ENCODE peak calls at places on chromosomes 1 and 21, in nine cellular contexts. One of them, this sample, is unnamed. For H3K27me3, the result is how much of the 10 kb centered on the place peaks cover.

GRCh38 chr21:16775056-16775455 is 737.8 kb upstream of the CXADR start:
- DNase-seq in transverse colon: no peak
- DNase-seq in GM12878: no peak
- DNase-seq in CD4-positive, alpha-beta T cell: no peak
- DNase-seq in colonic mucosa: no peak
- DNase-seq in ovary: no peak
- DNase-seq in left ventricle myocardium inferior: no peak
- DNase-seq in mesendoderm: peak
- DNase-seq in H1: no peak
- DNase-seq in this sample: no peak

GRCh38 chr21:34205811-34206635 is 132.6 kb downstream of the MRPS6 start:
- DNase-seq in ovary: no peak
- DNase-seq in GM12878: peak
- DNase-seq in colonic mucosa: no peak
- DNase-seq in CD4-positive, alpha-beta T cell: no peak
- DNase-seq in left ventricle myocardium inferior: no peak
- DNase-seq in transverse colon: no peak
- DNase-seq in mesendoderm: no peak
- DNase-seq in H1: no peak
- DNase-seq in this sample: no peak

GRCh38 chr1:6247651-6248050 is 3.7 kb downstream of the HES3 start:
- DNase-seq in H1: no peak
- DNase-seq in GM12878: no peak
- DNase-seq in transverse colon: no peak
- DNase-seq in CD4-positive, alpha-beta T cell: no peak
- DNase-seq in colonic mucosa: no peak
- DNase-seq in left ventricle myocardium inferior: no peak
- DNase-seq in mesendoderm: no peak
- DNase-seq in ovary: no peak
- DNase-seq in this sample: no peak

GRCh38 chr21:15015622-15016471 is 49.0 kb downstream of the NRIP1 start:
- DNase-seq in ovary: no peak
- DNase-seq in left ventricle myocardium inferior: no peak
- DNase-seq in H1: no peak
- DNase-seq in CD4-positive, alpha-beta T cell: no peak
- DNase-seq in transverse colon: no peak
- DNase-seq in GM12878: no peak
- DNase-seq in colonic mucosa: no peak
- DNase-seq in mesendoderm: no peak
- DNase-seq in this sample: no peak

GRCh38 chr1:186330758-186331157 is 44.3 kb downstream of the TPR start:
- DNase-seq in H1: no peak
- DNase-seq in transverse colon: no peak
- DNase-seq in left ventricle myocardium inferior: no peak
- DNase-seq in colonic mucosa: no peak
- DNase-seq in mesendoderm: peak
- DNase-seq in GM12878: no peak
- DNase-seq in CD4-positive, alpha-beta T cell: no peak
- DNase-seq in ovary: no peak
- DNase-seq in this sample: no peak

GRCh38 chr1:162908236-162908635 is 47.3 kb upstream of the CCDC190 start:
- DNase-seq in GM12878: no peak
- DNase-seq in CD4-positive, alpha-beta T cell: no peak
- DNase-seq in H1: no peak
- DNase-seq in ovary: no peak
- DNase-seq in transverse colon: no peak
- DNase-seq in colonic mucosa: no peak
- DNase-seq in mesendoderm: no peak
- DNase-seq in left ventricle myocardium inferior: no peak
- DNase-seq in this sample: no peak

GRCh38 chr1:81598623-81599022 is 202.1 kb upstream of the ADGRL2 start:
- DNase-seq in ovary: no peak
- DNase-seq in H1: no peak
- DNase-seq in GM12878: peak
- DNase-seq in left ventricle myocardium inferior: no peak
- DNase-seq in transverse colon: no peak
- DNase-seq in colonic mucosa: no peak
- DNase-seq in mesendoderm: no peak
- DNase-seq in CD4-positive, alpha-beta T cell: no peak
- DNase-seq in this sample: no peak

GRCh38 chr1:106836708-106837107 is 219.8 kb upstream of the PRMT6 start:
- DNase-seq in H1: no peak
- DNase-seq in colonic mucosa: no peak
- DNase-seq in ovary: no peak
- DNase-seq in mesendoderm: no peak
- DNase-seq in CD4-positive, alpha-beta T cell: no peak
- DNase-seq in left ventricle myocardium inferior: no peak
- DNase-seq in GM12878: no peak
- DNase-seq in transverse colon: no peak
- DNase-seq in this sample: no peak

GRCh38 chr1:23838401-23838866 is 13.2 kb upstream of the HMGCL start:
- DNase-seq in CD4-positive, alpha-beta T cell: peak
- DNase-seq in left ventricle myocardium inferior: peak
- DNase-seq in transverse colon: peak
- DNase-seq in colonic mucosa: peak
- DNase-seq in GM12878: peak
- DNase-seq in mesendoderm: peak
- DNase-seq in H1: no peak
- DNase-seq in ovary: peak
- DNase-seq in this sample: peak

GRCh38 chr21:19640964-19641363 is 1237.4 kb upstream of the TMPRSS15 start:
- DNase-seq in left ventricle myocardium inferior: no peak
- DNase-seq in GM12878: no peak
- DNase-seq in CD4-positive, alpha-beta T cell: no peak
- DNase-seq in ovary: no peak
- DNase-seq in H1: no peak
- DNase-seq in colonic mucosa: no peak
- DNase-seq in mesendoderm: no peak
- DNase-seq in transverse colon: no peak
- DNase-seq in this sample: no peak

GRCh38 chr21:34037446-34037845 is 35.9 kb upstream of the MRPS6 start:
- DNase-seq in colonic mucosa: no peak
- DNase-seq in transverse colon: no peak
- DNase-seq in CD4-positive, alpha-beta T cell: no peak
- DNase-seq in H1: no peak
- DNase-seq in left ventricle myocardium inferior: no peak
- DNase-seq in GM12878: no peak
- DNase-seq in mesendoderm: no peak
- DNase-seq in ovary: no peak
- DNase-seq in this sample: no peak

GRCh38 chr1:169108897-169109560 is 2.5 kb downstream of the ATP1B1 start:
- DNase-seq in GM12878: no peak
- DNase-seq in ovary: no peak
- DNase-seq in mesendoderm: peak
- DNase-seq in CD4-positive, alpha-beta T cell: no peak
- DNase-seq in transverse colon: peak
- DNase-seq in H1: no peak
- DNase-seq in colonic mucosa: peak
- DNase-seq in left ventricle myocardium inferior: peak
- DNase-seq in this sample: peak

DNA sequence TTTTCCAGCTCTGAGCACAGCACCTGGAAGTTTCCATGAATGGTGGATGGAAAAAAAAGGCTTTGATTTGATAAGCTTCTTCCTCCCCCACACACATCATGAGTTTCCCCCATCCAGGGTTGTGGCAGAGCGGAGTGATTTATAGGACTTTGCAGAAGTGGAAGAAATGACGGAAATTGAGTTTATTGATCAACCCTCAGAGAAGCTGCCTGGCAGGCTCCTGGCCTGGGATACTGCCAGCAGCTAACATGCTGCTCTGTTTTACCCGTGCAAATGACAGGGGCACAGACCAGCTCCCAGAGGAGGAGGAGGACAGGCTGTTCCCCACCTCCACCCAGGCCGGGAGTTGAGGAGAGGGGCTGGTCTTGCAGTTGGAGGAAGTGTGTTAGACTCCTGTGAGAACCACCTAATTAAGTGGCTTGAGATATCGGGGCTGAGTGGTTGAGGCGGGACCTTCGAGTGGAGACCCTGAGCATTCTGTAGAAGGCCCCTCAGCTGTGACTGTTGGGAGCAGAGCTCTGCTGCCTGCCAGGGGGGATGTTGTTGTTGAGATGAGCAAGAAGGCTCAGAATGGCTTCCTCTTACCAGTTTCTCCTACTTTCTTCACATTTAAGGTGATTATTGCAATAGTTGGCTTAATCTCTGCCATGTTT is 21.8 kb downstream of the ADORA1 start:
- DNase-seq in CD4-positive, alpha-beta T cell: no peak
- DNase-seq in left ventricle myocardium inferior: no peak
- DNase-seq in H1: no peak
- DNase-seq in transverse colon: no peak
- DNase-seq in GM12878: no peak
- DNase-seq in mesendoderm: peak
- DNase-seq in ovary: no peak
- DNase-seq in colonic mucosa: no peak
- DNase-seq in this sample: no peak
- H3K27ac ChIP-seq in CD4-positive, alpha-beta T cell: no peak
- H3K27ac ChIP-seq in left ventricle myocardium inferior: no peak
- H3K27ac ChIP-seq in H1: no peak
- H3K27ac ChIP-seq in transverse colon: no peak
- H3K27ac ChIP-seq in GM12878: no peak
- H3K27ac ChIP-seq in mesendoderm: peak
- H3K27ac ChIP-seq in ovary: no peak
- H3K27ac ChIP-seq in colonic mucosa: no peak
- H3K27ac ChIP-seq in this sample: no peak

DNA sequence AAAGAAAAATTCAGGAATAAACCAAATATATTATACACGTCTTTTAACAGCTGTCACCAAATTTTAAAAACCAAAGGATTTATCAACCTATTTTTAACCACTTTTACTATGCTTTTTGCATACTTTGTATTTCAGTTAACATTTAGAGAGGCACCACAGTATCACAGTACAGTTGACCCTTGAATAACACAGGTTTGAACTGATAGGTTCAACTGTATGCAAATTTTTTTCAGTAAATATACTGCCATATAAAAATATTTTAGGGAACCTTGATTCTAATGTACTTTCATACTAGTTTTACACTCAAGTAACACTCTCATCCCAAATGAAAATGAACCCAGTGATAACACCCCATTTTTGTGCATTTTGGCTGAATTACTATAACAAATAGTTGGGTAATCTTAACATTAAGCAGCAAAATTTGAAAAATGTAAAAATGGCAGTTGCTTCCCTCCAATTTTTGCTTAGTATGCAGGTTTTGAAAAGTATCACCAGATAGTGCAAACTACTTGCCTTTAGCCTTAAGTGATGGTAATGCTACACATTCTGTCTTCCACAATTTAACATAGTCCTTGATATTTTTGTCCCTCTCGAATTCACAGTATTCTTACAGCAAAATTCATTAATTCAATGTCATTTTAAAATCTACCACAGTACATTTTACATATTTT is 10.8 kb upstream of the ADCY10 start:
- DNase-seq in left ventricle myocardium inferior: no peak
- DNase-seq in GM12878: no peak
- DNase-seq in colonic mucosa: no peak
- DNase-seq in transverse colon: no peak
- DNase-seq in CD4-positive, alpha-beta T cell: no peak
- DNase-seq in mesendoderm: no peak
- DNase-seq in ovary: no peak
- DNase-seq in H1: no peak
- DNase-seq in this sample: no peak
- H3K27me3 ChIP-seq in left ventricle myocardium inferior: under half
- H3K27me3 ChIP-seq in GM12878: under half
- H3K27me3 ChIP-seq in colonic mucosa: under half
- H3K27me3 ChIP-seq in transverse colon: under half
- H3K27me3 ChIP-seq in CD4-positive, alpha-beta T cell: under half
- H3K27me3 ChIP-seq in mesendoderm: under half
- H3K27me3 ChIP-seq in ovary: under half
- H3K27me3 ChIP-seq in H1: under half
- H3K27me3 ChIP-seq in this sample: under half

GRCh38 chr21:37424987-37425386 is 58.4 kb downstream of the DYRK1A start:
- DNase-seq in mesendoderm: no peak
- DNase-seq in transverse colon: no peak
- DNase-seq in H1: no peak
- DNase-seq in CD4-positive, alpha-beta T cell: no peak
- DNase-seq in GM12878: no peak
- DNase-seq in left ventricle myocardium inferior: no peak
- DNase-seq in colonic mucosa: no peak
- DNase-seq in ovary: no peak
- DNase-seq in this sample: no peak

GRCh38 chr21:37422382-37422781 is 55.8 kb downstream of the DYRK1A start:
- DNase-seq in left ventricle myocardium inferior: no peak
- DNase-seq in transverse colon: no peak
- DNase-seq in CD4-positive, alpha-beta T cell: no peak
- DNase-seq in H1: no peak
- DNase-seq in mesendoderm: no peak
- DNase-seq in ovary: no peak
- DNase-seq in colonic mucosa: no peak
- DNase-seq in GM12878: no peak
- DNase-seq in this sample: no peak

GRCh38 chr21:37425684-37426083 is 59.1 kb downstream of the DYRK1A start:
- DNase-seq in H1: no peak
- DNase-seq in CD4-positive, alpha-beta T cell: no peak
- DNase-seq in GM12878: no peak
- DNase-seq in transverse colon: no peak
- DNase-seq in mesendoderm: no peak
- DNase-seq in ovary: no peak
- DNase-seq in colonic mucosa: no peak
- DNase-seq in left ventricle myocardium inferior: no peak
- DNase-seq in this sample: no peak

GRCh38 chr21:37421306-37421705 is 54.7 kb downstream of the DYRK1A start:
- DNase-seq in CD4-positive, alpha-beta T cell: no peak
- DNase-seq in left ventricle myocardium inferior: no peak
- DNase-seq in transverse colon: no peak
- DNase-seq in mesendoderm: no peak
- DNase-seq in GM12878: no peak
- DNase-seq in colonic mucosa: no peak
- DNase-seq in ovary: no peak
- DNase-seq in H1: no peak
- DNase-seq in this sample: no peak

DNA sequence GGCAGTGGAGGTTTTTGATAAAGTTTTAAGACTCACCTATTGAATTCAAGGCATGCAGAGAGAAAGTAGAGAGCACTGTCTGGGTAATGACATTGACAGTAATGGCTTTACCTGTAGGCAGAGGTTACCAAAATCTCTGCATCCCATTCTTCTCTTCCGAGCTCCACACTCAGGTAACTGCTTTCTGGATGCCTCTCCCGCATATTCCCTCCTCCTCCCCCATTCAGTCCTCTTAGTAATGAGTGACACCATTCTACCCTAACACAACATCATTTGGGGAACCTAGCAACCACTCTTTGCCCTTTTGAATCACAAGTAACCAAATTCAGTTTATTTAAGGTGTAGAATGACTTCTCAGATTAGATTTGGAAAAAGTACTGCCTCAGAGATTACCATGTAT is 56.5 kb downstream of the DYRK1A start:
- DNase-seq in GM12878: no peak
- DNase-seq in ovary: no peak
- DNase-seq in transverse colon: no peak
- DNase-seq in CD4-positive, alpha-beta T cell: no peak
- DNase-seq in mesendoderm: peak
- DNase-seq in left ventricle myocardium inferior: no peak
- DNase-seq in H1: no peak
- DNase-seq in colonic mucosa: no peak
- DNase-seq in this sample: no peak
- H3K27ac ChIP-seq in GM12878: no peak
- H3K27ac ChIP-seq in ovary: no peak
- H3K27ac ChIP-seq in transverse colon: no peak
- H3K27ac ChIP-seq in CD4-positive, alpha-beta T cell: no peak
- H3K27ac ChIP-seq in mesendoderm: no peak
- H3K27ac ChIP-seq in left ventricle myocardium inferior: peak
- H3K27ac ChIP-seq in H1: no peak
- H3K27ac ChIP-seq in colonic mucosa: no peak
- H3K27ac ChIP-seq in this sample: no peak

GRCh38 chr1:159196543-159196942 is 8.1 kb upstream of the ACKR1 start:
- DNase-seq in CD4-positive, alpha-beta T cell: no peak
- DNase-seq in transverse colon: no peak
- DNase-seq in H1: no peak
- DNase-seq in left ventricle myocardium inferior: no peak
- DNase-seq in ovary: no peak
- DNase-seq in mesendoderm: peak
- DNase-seq in GM12878: no peak
- DNase-seq in colonic mucosa: no peak
- DNase-seq in this sample: no peak
- H3K27me3 ChIP-seq in CD4-positive, alpha-beta T cell: under half
- H3K27me3 ChIP-seq in transverse colon: under half
- H3K27me3 ChIP-seq in H1: under half
- H3K27me3 ChIP-seq in left ventricle myocardium inferior: half or more
- H3K27me3 ChIP-seq in ovary: under half
- H3K27me3 ChIP-seq in mesendoderm: under half
- H3K27me3 ChIP-seq in GM12878: under half
- H3K27me3 ChIP-seq in colonic mucosa: under half
- H3K27me3 ChIP-seq in this sample: under half